ENCODE peak calls at places on chromosomes 11 and 22, in ten cellular contexts. O, P, U, K, D, X, T, M, N and F are unnamed samples.

GRCh38 chr11:85759915-85760314 is 51.0 kb downstream of the SYTL2 start:
- DNase-seq in P (no peak), D (peak; percentile 53), X (no peak), K (peak; percentile 83), U (peak; percentile 77), N (no peak), M (no peak), T (no peak), O (no peak), F (no peak)

GRCh38 chr22:31329453-31330215 is 16.5 kb downstream of the PATZ1 start:
- DNase-seq in M (no peak), X (no peak), P (no peak), D (no peak), U (no peak), K (no peak), O (no peak), T (no peak), N (no peak), F (no peak)

GRCh38 chr22:21989049-21989448 is 6.5 kb upstream of the TOP3B start:
- DNase-seq in M (no peak), D (no peak), O (no peak), K (no peak), U (no peak), X (no peak), N (no peak), P (no peak), T (no peak), F (no peak)

GRCh38 chr22:49632199-49633009 is 195.3 kb downstream of the BRD1 start:
- DNase-seq in X (peak; percentile 76), T (peak; percentile 41), P (peak; percentile 82), M (peak; percentile 68), N (no peak), U (peak; percentile 38), O (peak; percentile 4), K (peak; percentile 18), D (no peak), F (no peak)

GRCh38 chr11:34915136-34916013 is 804 bp downstream of the APIP start:
- DNase-seq in X (no peak), U (peak; percentile 57), D (no peak), M (peak; percentile 37), N (no peak), P (no peak), O (no peak), T (peak; percentile 2), K (peak; percentile 37), F (peak; percentile 14)

GRCh38 chr11:70352601-70353000 is 45.7 kb upstream of the CTTN start:
- DNase-seq in T (no peak), M (no peak), O (no peak), D (no peak), U (no peak), N (no peak), X (no peak), K (no peak), P (no peak), F (no peak)

GRCh38 chr11:126646701-126647209 is 291.3 kb downstream of the ST3GAL4 start:
- DNase-seq in X (no peak), M (no peak), O (no peak), K (peak; percentile 63), N (no peak), U (no peak), D (no peak), P (no peak), T (no peak), F (no peak)

GRCh38 chr22:41682033-41682807 is 6.4 kb downstream of the SNU13 start:
- DNase-seq in K (peak; percentile 80), X (peak; percentile 94), P (peak; percentile 78), T (peak; percentile 84), M (peak; percentile 84), N (peak; percentile 36), U (peak; percentile 91), D (peak; percentile 48), O (peak; percentile 73), F (peak; percentile 70)

GRCh38 chr11:19913236-19913892 is 200.7 kb downstream of the NAV2 start:
- DNase-seq in D (no peak), N (no peak), M (no peak), P (no peak), U (no peak), X (no peak), O (no peak), K (no peak), T (no peak), F (no peak)

GRCh38 chr11:112583246-112583893 is 322.7 kb upstream of the PLET1 start:
- DNase-seq in O (no peak), D (no peak), P (no peak), N (no peak), X (no peak), M (no peak), K (no peak), T (no peak), U (peak; percentile 20), F (no peak)

GRCh38 chr22:30873086-30873650 is 95.4 kb downstream of the MORC2 start:
- DNase-seq in N (no peak), D (no peak), K (no peak), T (no peak), M (no peak), U (no peak), X (no peak), O (no peak), P (no peak), F (no peak)

GRCh38 chr22:44585559-44586121 is 87.6 kb upstream of the RTL6 start:
- DNase-seq in X (peak; percentile 56), N (no peak), D (no peak), T (no peak), O (no peak), P (no peak), M (no peak), K (no peak), U (no peak), F (no peak)

GRCh38 chr11:46305295-46305694 is 27.8 kb downstream of the CREB3L1 start:
- DNase-seq in U (peak; percentile 76), N (no peak), K (no peak), D (no peak), T (no peak), M (no peak), X (no peak), O (no peak), P (no peak), F (no peak)

GRCh38 chr22:28894320-28894719 is 10.9 kb downstream of the ZNRF3 start:
- DNase-seq in U (no peak), N (peak; percentile 69), O (no peak), X (no peak), K (no peak), D (no peak), M (no peak), T (no peak), P (no peak), F (no peak)

GRCh38 chr11:2991477-2992233 is 474 bp downstream of the NAP1L4 start:
- DNase-seq in K (no peak), M (no peak), X (no peak), D (no peak), U (peak; percentile 67), P (no peak), O (no peak), N (no peak), T (no peak), F (peak; percentile 56)

GRCh38 chr11:2440646-2441045 is 3.7 kb downstream of the TRPM5 start:
- DNase-seq in K (no peak), X (no peak), P (no peak), M (no peak), T (no peak), D (no peak), N (no peak), O (no peak), U (no peak), F (no peak)

GRCh38 chr11:72574046-72574445 is 100.2 kb downstream of the PDE2A start:
- DNase-seq in N (no peak), T (no peak), M (no peak), K (no peak), P (no peak), O (no peak), U (no peak), X (no peak), D (no peak), F (no peak)

GRCh38 chr11:67390947-67391303 is 861 bp upstream of the RAD9A start:
- DNase-seq in D (no peak), P (no peak), N (no peak), M (no peak), U (no peak), O (no peak), T (no peak), X (no peak), K (no peak), F (no peak)

GRCh38 chr11:20031155-20032001 is 128.9 kb downstream of the DBX1 start:
- DNase-seq in U (peak; percentile 91), X (no peak), K (peak; percentile 99), N (no peak), P (no peak), M (no peak), D (peak; percentile 81), T (no peak), O (no peak), F (no peak)

GRCh38 chr22:29947410-29948387 is 64.7 kb downstream of the MTMR3 start:
- DNase-seq in P (no peak), T (no peak), M (no peak), U (no peak), N (no peak), K (peak; percentile 67), D (peak; percentile 17), X (no peak), O (no peak), F (no peak)

GRCh38 chr11:103807806-103808205 is 228.6 kb upstream of the DDI1 start:
- DNase-seq in U (no peak), X (no peak), T (no peak), K (peak; percentile 93), O (no peak), P (no peak), M (peak; percentile 14), D (no peak), N (no peak), F (no peak)

GRCh38 chr22:34070051-34070450 is 149.8 kb upstream of the LARGE1 start:
- DNase-seq in N (no peak), U (no peak), O (no peak), P (no peak), D (no peak), M (no peak), K (no peak), X (no peak), T (no peak), F (no peak)

GRCh38 chr11:20110908-20111669 is 49.2 kb downstream of the DBX1 start:
- DNase-seq in P (peak; percentile 50), M (no peak), T (peak; percentile 65), N (peak; percentile 89), D (no peak), U (peak; percentile 92), O (peak; percentile 47), X (no peak), K (peak; percentile 98), F (peak; percentile 15)

GRCh38 chr22:17638182-17638431 is 450 bp upstream of the BCL2L13 start:
- DNase-seq in T (peak; percentile 51), N (no peak), P (no peak), M (no peak), U (peak; percentile 93), X (no peak), K (no peak), D (peak; percentile 32), O (no peak), F (no peak)